ENCODE peak calls at places on chromosomes 1 and 21, in six cellular contexts. T is T1000; A is activated CD4-positive, alpha-beta T cell treated with anti-CD3 and anti-CD28 coated beads, Interleukin-2, amount 50 U/mL, for 1 hour; I is GOT3; P is effector memory CD4-positive, alpha-beta T cell; K is AG09319. J is an unnamed sample.
A peak's percentile ranks its signal among the peaks of the same experiment; 100 is the strongest.

GRCh38 chr1:209590405-209590804 is 6.9 kb downstream of the CAMK1G start:
- DNase-seq in K (no peak), T (no peak), I (no peak), A (no peak), P (no peak), J (no peak)

GRCh38 chr1:89637496-89637895 is 4.6 kb downstream of the LRRC8C start:
- DNase-seq in K (no peak), A (no peak), T (no peak), I (no peak), P (no peak), J (no peak)

GRCh38 chr1:190497561-190497960 is 19.9 kb upstream of the BRINP3 start:
- DNase-seq in K (no peak), T (no peak), I (no peak), P (no peak), A (no peak), J (no peak)

GRCh38 chr1:198056255-198056654 is 100.5 kb upstream of the NEK7 start:
- DNase-seq in I (no peak), K (no peak), A (no peak), P (no peak), T (no peak), J (peak; percentile 3)

GRCh38 chr21:24729568-24729967 is 877.7 kb downstream of the MRPL39 start:
- DNase-seq in I (no peak), P (no peak), T (no peak), A (no peak), K (no peak), J (no peak)

GRCh38 chr1:182174202-182174855 is 112.8 kb upstream of the ZNF648 start:
- DNase-seq in A (no peak), I (no peak), K (no peak), T (no peak), P (no peak), J (no peak)

GRCh38 chr1:222665964-222666363 is 46.3 kb downstream of the AIDA start:
- DNase-seq in A (no peak), I (no peak), K (no peak), T (no peak), P (no peak), J (no peak)

GRCh38 chr1:26336477-26337205 is 17.3 kb downstream of the CRYBG2 start:
- DNase-seq in I (no peak), T (no peak), K (no peak), A (peak; percentile 87), P (peak; percentile 87), J (peak; percentile 53)

GRCh38 chr1:118158918-118159317 is 26.1 kb downstream of the SPAG17 start:
- DNase-seq in I (no peak), A (no peak), T (no peak), P (no peak), K (no peak), J (no peak)

GRCh38 chr1:119865607-119866006 is 30.7 kb downstream of the ADAM30 start:
- DNase-seq in I (no peak), P (no peak), A (no peak), T (no peak), K (peak; percentile 70), J (no peak)

GRCh38 chr1:5901841-5902240 is 90.4 kb downstream of the NPHP4 start:
- DNase-seq in I (no peak), T (no peak), P (no peak), K (no peak), A (no peak), J (no peak)

GRCh38 chr21:32612075-32612998 is at the start of gene CFAP298:
- DNase-seq in A (peak; percentile 90), T (peak; percentile 88), P (peak; percentile 89), K (peak; percentile 89), I (peak; percentile 71), J (peak; percentile 86)

GRCh38 chr1:115874929-115875328 is 34.0 kb upstream of the NHLH2 start:
- DNase-seq in A (no peak), I (no peak), P (no peak), K (no peak), T (no peak), J (peak; percentile 20)

GRCh38 chr1:24540051-24540905 is 15.6 kb upstream of the NCMAP start:
- DNase-seq in I (no peak), A (no peak), P (no peak), K (no peak), T (no peak), J (no peak)

GRCh38 chr1:25572708-25573590 is 29.5 kb downstream of the LDLRAP1 start:
- DNase-seq in P (no peak), I (no peak), A (peak; percentile 60), K (no peak), T (no peak), J (peak; percentile 27)

GRCh38 chr1:25888426-25888987 is 13.0 kb upstream of the PAQR7 start:
- DNase-seq in A (no peak), T (no peak), I (no peak), K (no peak), P (no peak), J (no peak)

GRCh38 chr21:44931137-44931500 is 8.7 kb upstream of the SLX9 start:
- DNase-seq in I (no peak), T (no peak), A (no peak), P (no peak), K (no peak), J (peak; percentile 61)

GRCh38 chr1:115706774-115707425 is 61.6 kb downstream of the CASQ2 start:
- DNase-seq in A (no peak), P (no peak), T (no peak), I (no peak), K (peak; percentile 14), J (no peak)

GRCh38 chr1:155504207-155504606 is 58.4 kb downstream of the ASH1L start:
- DNase-seq in P (no peak), A (no peak), I (no peak), T (no peak), K (no peak), J (no peak)